ENCODE peak calls at places on chromosomes 1 and 21, in six cellular contexts. F is thoracic aorta, P is NCI-H1930, U is A172, E is NCI-H748 treated with DMSO at 0.1 percent for 48 hours, N is nucleus accumbens. T is an unnamed sample.

GRCh38 chr1:19028110-19028509 is 71.6 kb upstream of the IFFO2 start:
- DNase-seq in U (no peak), F (no peak), N (no peak), P (no peak), E (peak), T (no peak)

GRCh38 chr1:61079276-61079897 is 3.0 kb upstream of the NFIA start:
- DNase-seq in E (peak), U (no peak), P (no peak), F (no peak), N (no peak), T (peak)

GRCh38 chr21:23574932-23575331 is 2032.3 kb downstream of the MRPL39 start:
- DNase-seq in E (no peak), F (no peak), U (no peak), N (no peak), P (no peak), T (no peak)

GRCh38 chr1:14517813-14518180 is 80.7 kb upstream of the KAZN start:
- DNase-seq in P (no peak), E (no peak), N (no peak), F (no peak), U (no peak), T (no peak)

GRCh38 chr21:43854773-43855633 is 10.0 kb upstream of the AGPAT3 start:
- DNase-seq in F (no peak), P (no peak), E (no peak), N (no peak), U (no peak), T (no peak)

GRCh38 chr1:36555041-36555440 is 72.3 kb upstream of the CSF3R start:
- DNase-seq in P (no peak), F (no peak), U (no peak), N (no peak), E (no peak), T (no peak)

GRCh38 chr1:47760248-47760629 is 236.9 kb downstream of the TRABD2B start:
- DNase-seq in U (no peak), F (no peak), E (no peak), N (no peak), P (no peak), T (no peak)

GRCh38 chr1:101781437-101781836 is 215.3 kb downstream of the OLFM3 start:
- DNase-seq in F (no peak), P (no peak), E (peak), N (no peak), U (no peak), T (no peak)

T was measured in tibial nerve.